ENCODE peak calls at places on chromosome 6, in ten cellular contexts. J is cardiac muscle cell; M is HCT116; X is Panc1; F is left ventricle myocardium inferior; T is effector memory CD4-positive, alpha-beta T cell; H is OCI-LY7; K is NT2/D1; E is breast epithelium; R is aorta. U is an unnamed sample.
A peak's percentile ranks its signal among the peaks of the same experiment; 100 is the strongest.

GRCh38 chr6:109515781-109516409 is 32.9 kb upstream of the ZBTB24 start:
- DNase-seq in M (no peak), H (no peak), F (no peak), J (no peak), T (no peak), K (no peak), E (no peak), X (no peak), R (no peak), U (no peak)

GRCh38 chr6:167111597-167111996 is 11.3 kb upstream of the CCR6 start:
- DNase-seq in R (no peak), F (no peak), X (no peak), M (no peak), K (no peak), H (no peak), E (no peak), T (no peak), J (no peak), U (no peak)

GRCh38 chr6:72783667-72784066 is 161.8 kb downstream of the KCNQ5 start:
- DNase-seq in R (no peak), F (no peak), K (no peak), X (no peak), M (no peak), H (no peak), J (peak; percentile 88), E (no peak), T (no peak), U (no peak)

GRCh38 chr6:32886674-32887383 is 32.8 kb downstream of the PSMB9 start:
- DNase-seq in E (no peak), K (no peak), H (no peak), J (peak; percentile 76), R (no peak), X (no peak), M (no peak), F (no peak), T (no peak), U (no peak)

GRCh38 chr6:152399409-152399808 is 237.8 kb downstream of the SYNE1 start:
- DNase-seq in H (no peak), M (no peak), R (peak; percentile 81), J (no peak), X (no peak), K (no peak), T (no peak), E (no peak), F (no peak), U (no peak)

GRCh38 chr6:137016366-137016765 is 28.4 kb downstream of the IL20RA start:
- DNase-seq in R (no peak), T (no peak), M (no peak), X (no peak), J (peak; percentile 53), K (no peak), F (no peak), H (no peak), E (no peak), U (no peak)

GRCh38 chr6:1636971-1637871 is 27.5 kb downstream of the FOXC1 start:
- DNase-seq in J (no peak), R (no peak), X (no peak), F (no peak), M (no peak), H (peak; percentile 4), T (no peak), E (no peak), K (no peak), U (no peak)

GRCh38 chr6:53581161-53581560 is 36.3 kb upstream of the GCLC start:
- DNase-seq in X (no peak), T (no peak), H (no peak), M (no peak), J (peak; percentile 46), R (no peak), F (no peak), E (no peak), K (no peak), U (no peak)

GRCh38 chr6:81781624-81782023 is 29.1 kb upstream of the TENT5A start:
- DNase-seq in T (no peak), J (no peak), X (no peak), E (no peak), H (no peak), K (no peak), R (no peak), F (no peak), M (no peak), U (no peak)

GRCh38 chr6:95094751-95095150 is 482.6 kb upstream of the MANEA start:
- DNase-seq in E (no peak), K (no peak), M (peak; percentile 46), R (no peak), F (no peak), J (peak; percentile 12), T (no peak), H (no peak), X (peak; percentile 48), U (no peak)

GRCh38 chr6:33418690-33419291 is 884 bp upstream of the CUTA start:
- DNase-seq in H (no peak), M (no peak), X (no peak), J (peak; percentile 46), F (no peak), R (no peak), K (no peak), E (no peak), T (peak; percentile 76), U (no peak)

GRCh38 chr6:110693296-110693695 is 122.0 kb downstream of the CDK19 start:
- DNase-seq in K (no peak), F (no peak), H (no peak), J (no peak), M (no peak), T (no peak), X (no peak), E (no peak), R (no peak), U (no peak)

GRCh38 chr6:16619017-16619416 is 142.2 kb downstream of the ATXN1 start:
- DNase-seq in T (no peak), X (no peak), F (no peak), E (no peak), H (no peak), J (no peak), M (no peak), K (no peak), R (no peak), U (no peak)
- H3K4me1 ChIP-seq in T (peaks cover 2% of the 10 kb centered on the region), X (peaks cover 10% of the 10 kb centered on the region), F (peaks cover 6% of the 10 kb centered on the region), E (no peaks in the 10 kb centered on the region), H (no peaks in the 10 kb centered on the region), J (no peaks in the 10 kb centered on the region), M (no peaks in the 10 kb centered on the region), K (no peaks in the 10 kb centered on the region), R (no peaks in the 10 kb centered on the region), U (peaks cover 12% of the 10 kb centered on the region)

DNA sequence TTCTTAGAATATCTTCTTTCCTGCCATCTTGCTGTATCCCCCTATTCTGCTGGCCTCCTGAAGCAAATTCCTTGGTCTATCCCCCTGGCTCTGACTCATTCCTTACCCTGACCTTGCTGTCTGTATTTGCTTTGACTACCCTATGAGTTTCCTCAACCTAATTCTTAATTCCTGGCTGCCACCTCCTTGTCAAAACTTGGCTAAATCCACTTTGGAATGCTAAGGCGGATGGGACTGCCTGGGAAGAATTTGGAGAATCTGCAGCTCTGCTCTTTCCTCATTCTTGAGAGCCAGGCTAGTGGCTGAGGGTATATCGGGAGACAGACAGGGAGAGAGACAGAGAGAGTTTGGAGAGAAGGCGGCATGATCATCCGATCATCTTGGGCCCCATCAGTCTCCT is 24.4 kb downstream of the CAP2 start:
- DNase-seq in J (peak; percentile 91), X (no peak), H (no peak), K (peak; percentile 81), R (no peak), E (no peak), M (no peak), T (no peak), F (no peak), U (no peak)
- H3K4me1 ChIP-seq in J (peaks cover 60% of the 10 kb centered on the region), X (peaks cover 33% of the 10 kb centered on the region), H (no peaks in the 10 kb centered on the region), K (peaks cover 3% of the 10 kb centered on the region), R (peaks cover 8% of the 10 kb centered on the region), E (no peaks in the 10 kb centered on the region), M (peaks cover 4% of the 10 kb centered on the region), T (no peaks in the 10 kb centered on the region), F (peaks cover 42% of the 10 kb centered on the region), U (no peaks in the 10 kb centered on the region)

DNA sequence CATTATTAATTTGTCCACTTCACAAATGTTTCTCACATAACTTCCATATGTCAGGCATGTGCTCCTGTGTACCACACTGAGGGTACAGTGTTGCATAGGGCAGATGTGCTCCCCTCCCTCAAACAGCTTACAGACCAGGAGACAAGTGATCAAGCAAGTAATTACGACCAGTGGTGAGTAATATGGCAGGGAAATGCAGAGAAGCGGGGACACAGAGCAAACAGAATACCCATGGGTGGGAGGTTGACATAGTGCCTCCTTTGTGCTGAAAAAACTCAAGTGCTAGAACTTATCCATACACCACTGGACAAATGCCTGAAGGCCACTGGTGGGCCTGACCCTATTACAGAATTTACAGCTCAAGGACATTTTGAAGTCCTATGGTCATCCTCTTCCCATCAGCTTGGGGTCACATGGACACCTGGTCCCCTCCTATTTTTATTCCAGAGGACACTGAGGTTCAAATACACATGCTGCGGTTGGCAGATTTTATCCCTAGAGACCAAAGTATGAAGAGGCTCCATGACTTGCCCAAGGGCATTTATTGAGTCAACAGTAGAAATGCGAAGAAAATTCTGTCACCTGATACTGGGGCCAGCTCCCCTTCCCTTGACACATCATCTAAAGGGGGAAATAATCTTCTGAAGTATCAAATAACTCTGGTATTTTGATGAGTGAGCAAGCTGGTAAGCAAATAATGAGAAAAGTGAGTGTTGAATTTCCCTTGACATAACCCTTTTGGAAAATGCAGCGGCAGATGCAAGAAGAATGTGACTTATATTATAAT is 116.6 kb downstream of the QRSL1 start:
- DNase-seq in J (no peak), T (no peak), H (no peak), M (no peak), E (no peak), F (no peak), R (no peak), K (no peak), X (no peak), U (no peak)
- H3K4me1 ChIP-seq in J (peaks cover 26% of the 10 kb centered on the region), T (no peaks in the 10 kb centered on the region), H (peaks cover 15% of the 10 kb centered on the region), M (no peaks in the 10 kb centered on the region), E (no peaks in the 10 kb centered on the region), F (no peaks in the 10 kb centered on the region), R (no peaks in the 10 kb centered on the region), K (no peaks in the 10 kb centered on the region), X (no peaks in the 10 kb centered on the region), U (no peaks in the 10 kb centered on the region)

GRCh38 chr6:83429857-83430605 is 820 bp downstream of the ME1 start:
- DNase-seq in R (no peak), H (no peak), E (no peak), F (no peak), M (peak; percentile 46), K (no peak), X (no peak), T (no peak), J (peak; percentile 47), U (no peak)

GRCh38 chr6:83431545-83432165 is 804 bp upstream of the ME1 start:
- DNase-seq in R (no peak), T (no peak), E (no peak), H (no peak), K (no peak), J (no peak), F (no peak), M (peak; percentile 44), X (no peak), U (no peak)

GRCh38 chr6:83432626-83433025 is 1.8 kb upstream of the ME1 start:
- DNase-seq in J (no peak), K (no peak), E (no peak), M (no peak), R (no peak), H (no peak), X (no peak), T (no peak), F (no peak), U (no peak)

GRCh38 chr6:83429269-83429668 is 1.6 kb downstream of the ME1 start:
- DNase-seq in J (no peak), R (no peak), M (no peak), H (no peak), F (no peak), X (no peak), E (no peak), T (no peak), K (no peak), U (no peak)

GRCh38 chr6:83430606-83431544 is at the start of gene ME1:
- DNase-seq in M (peak; percentile 38), X (no peak), F (peak; percentile 79), K (no peak), J (peak; percentile 88), E (peak; percentile 22), R (peak; percentile 95), T (peak; percentile 8), H (no peak), U (peak; percentile 34)
- H3K4me1 ChIP-seq in M (peaks cover 24% of the 10 kb centered on the region), X (peaks cover 9% of the 10 kb centered on the region), F (peaks cover 13% of the 10 kb centered on the region), K (no peaks in the 10 kb centered on the region), J (peaks cover 9% of the 10 kb centered on the region), E (no peaks in the 10 kb centered on the region), R (no peaks in the 10 kb centered on the region), T (no peaks in the 10 kb centered on the region), H (no peaks in the 10 kb centered on the region), U (no peaks in the 10 kb centered on the region)